ENCODE peak calls at places on chromosomes 6 and 20, in ten cellular contexts. One of them, this sample, is unnamed.

GRCh38 chr6:119285908-119286625 is 63.5 kb downstream of the MAN1A1 start:
- DNase-seq in Kasumi-1: no peak
- DNase-seq in PC-9: no peak
- DNase-seq in T-cell: no peak
- DNase-seq in caudate nucleus: no peak
- DNase-seq in cardiac fibroblast: peak; percentile 64
- DNase-seq in brain pericyte: no peak
- DNase-seq in GM12878: no peak
- DNase-seq in GM20000: no peak
- DNase-seq in neural crest cell: no peak
- DNase-seq in this sample: no peak

GRCh38 chr6:48628316-48628715 is 517.3 kb upstream of the PTCHD4 start:
- DNase-seq in PC-9: no peak
- DNase-seq in caudate nucleus: no peak
- DNase-seq in GM20000: no peak
- DNase-seq in T-cell: no peak
- DNase-seq in neural crest cell: no peak
- DNase-seq in Kasumi-1: no peak
- DNase-seq in brain pericyte: no peak
- DNase-seq in cardiac fibroblast: peak; percentile 24
- DNase-seq in GM12878: no peak
- DNase-seq in this sample: no peak

GRCh38 chr6:40022867-40023266 is 88.6 kb upstream of the MOCS1 start:
- DNase-seq in GM20000: no peak
- DNase-seq in neural crest cell: no peak
- DNase-seq in T-cell: no peak
- DNase-seq in brain pericyte: no peak
- DNase-seq in GM12878: peak; percentile 15
- DNase-seq in PC-9: no peak
- DNase-seq in Kasumi-1: no peak
- DNase-seq in cardiac fibroblast: no peak
- DNase-seq in caudate nucleus: no peak
- DNase-seq in this sample: no peak

GRCh38 chr6:50264995-50265571 is 215.4 kb upstream of the DEFB112 start:
- DNase-seq in GM20000: no peak
- DNase-seq in PC-9: no peak
- DNase-seq in T-cell: no peak
- DNase-seq in neural crest cell: no peak
- DNase-seq in caudate nucleus: no peak
- DNase-seq in Kasumi-1: peak; percentile 47
- DNase-seq in brain pericyte: no peak
- DNase-seq in GM12878: no peak
- DNase-seq in cardiac fibroblast: no peak
- DNase-seq in this sample: no peak

GRCh38 chr6:40986871-40987270 is 52.1 kb downstream of the UNC5CL start:
- DNase-seq in Kasumi-1: no peak
- DNase-seq in GM20000: no peak
- DNase-seq in GM12878: no peak
- DNase-seq in T-cell: no peak
- DNase-seq in cardiac fibroblast: no peak
- DNase-seq in brain pericyte: no peak
- DNase-seq in PC-9: no peak
- DNase-seq in caudate nucleus: no peak
- DNase-seq in neural crest cell: no peak
- DNase-seq in this sample: no peak

GRCh38 chr6:31945507-31946369 is at the start of gene CFB:
- DNase-seq in PC-9: peak; percentile 83
- DNase-seq in neural crest cell: no peak
- DNase-seq in cardiac fibroblast: peak; percentile 92
- DNase-seq in GM20000: no peak
- DNase-seq in Kasumi-1: no peak
- DNase-seq in brain pericyte: no peak
- DNase-seq in T-cell: no peak
- DNase-seq in caudate nucleus: no peak
- DNase-seq in GM12878: no peak
- DNase-seq in this sample: no peak

GRCh38 chr20:47681977-47682812 is 103.1 kb downstream of the SULF2 start:
- DNase-seq in PC-9: no peak
- DNase-seq in caudate nucleus: no peak
- DNase-seq in T-cell: no peak
- DNase-seq in GM20000: no peak
- DNase-seq in brain pericyte: no peak
- DNase-seq in Kasumi-1: peak; percentile 33
- DNase-seq in GM12878: no peak
- DNase-seq in cardiac fibroblast: peak; percentile 89
- DNase-seq in neural crest cell: no peak
- DNase-seq in this sample: no peak

GRCh38 chr6:19838442-19839236 is 1.5 kb downstream of the ID4 start:
- DNase-seq in brain pericyte: no peak
- DNase-seq in PC-9: peak; percentile 61
- DNase-seq in caudate nucleus: no peak
- DNase-seq in Kasumi-1: no peak
- DNase-seq in cardiac fibroblast: peak; percentile 45
- DNase-seq in GM12878: no peak
- DNase-seq in T-cell: no peak
- DNase-seq in GM20000: peak; percentile 43
- DNase-seq in neural crest cell: peak; percentile 37
- DNase-seq in this sample: peak; percentile 92

GRCh38 chr6:142913036-142913510 is 31.9 kb downstream of the HIVEP2 start:
- DNase-seq in Kasumi-1: no peak
- DNase-seq in GM20000: peak; percentile 65
- DNase-seq in cardiac fibroblast: no peak
- DNase-seq in GM12878: peak; percentile 92
- DNase-seq in T-cell: no peak
- DNase-seq in brain pericyte: no peak
- DNase-seq in caudate nucleus: no peak
- DNase-seq in PC-9: no peak
- DNase-seq in neural crest cell: no peak
- DNase-seq in this sample: no peak

GRCh38 chr6:75855047-75855446 is 106.0 kb downstream of the MYO6 start:
- DNase-seq in neural crest cell: peak; percentile 35
- DNase-seq in caudate nucleus: no peak
- DNase-seq in cardiac fibroblast: peak; percentile 83
- DNase-seq in Kasumi-1: peak; percentile 60
- DNase-seq in GM12878: no peak
- DNase-seq in brain pericyte: peak; percentile 27
- DNase-seq in T-cell: no peak
- DNase-seq in GM20000: peak; percentile 15
- DNase-seq in PC-9: no peak
- DNase-seq in this sample: peak; percentile 45

GRCh38 chr20:16574656-16575355 is 1.6 kb upstream of the KIF16B start:
- DNase-seq in neural crest cell: peak; percentile 69
- DNase-seq in PC-9: peak; percentile 87
- DNase-seq in T-cell: peak; percentile 74
- DNase-seq in GM12878: peak; percentile 26
- DNase-seq in Kasumi-1: peak; percentile 88
- DNase-seq in cardiac fibroblast: peak; percentile 77
- DNase-seq in GM20000: peak; percentile 89
- DNase-seq in caudate nucleus: peak; percentile 23
- DNase-seq in brain pericyte: no peak
- DNase-seq in this sample: peak; percentile 86

GRCh38 chr6:42075159-42075838 is 25.0 kb downstream of the TAF8 start:
- DNase-seq in Kasumi-1: peak; percentile 63
- DNase-seq in brain pericyte: no peak
- DNase-seq in PC-9: peak; percentile 87
- DNase-seq in neural crest cell: peak; percentile 78
- DNase-seq in GM20000: peak; percentile 54
- DNase-seq in cardiac fibroblast: peak; percentile 84
- DNase-seq in caudate nucleus: peak; percentile 3
- DNase-seq in T-cell: peak; percentile 59
- DNase-seq in GM12878: no peak
- DNase-seq in this sample: peak; percentile 57

GRCh38 chr6:109925060-109925459 is 53.1 kb upstream of the GPR6 start:
- DNase-seq in GM12878: no peak
- DNase-seq in PC-9: no peak
- DNase-seq in Kasumi-1: no peak
- DNase-seq in T-cell: no peak
- DNase-seq in GM20000: no peak
- DNase-seq in neural crest cell: no peak
- DNase-seq in cardiac fibroblast: peak; percentile 3
- DNase-seq in caudate nucleus: no peak
- DNase-seq in brain pericyte: no peak
- DNase-seq in this sample: no peak

GRCh38 chr20:2133318-2134183 is 31.9 kb downstream of the STK35 start:
- DNase-seq in GM20000: no peak
- DNase-seq in GM12878: peak; percentile 16
- DNase-seq in PC-9: peak; percentile 56
- DNase-seq in T-cell: no peak
- DNase-seq in cardiac fibroblast: peak; percentile 81
- DNase-seq in caudate nucleus: no peak
- DNase-seq in brain pericyte: no peak
- DNase-seq in neural crest cell: no peak
- DNase-seq in Kasumi-1: no peak
- DNase-seq in this sample: no peak

GRCh38 chr6:5569491-5569890 is 308.2 kb downstream of the FARS2 start:
- DNase-seq in brain pericyte: no peak
- DNase-seq in GM12878: no peak
- DNase-seq in cardiac fibroblast: peak; percentile 6
- DNase-seq in neural crest cell: no peak
- DNase-seq in T-cell: no peak
- DNase-seq in PC-9: no peak
- DNase-seq in GM20000: no peak
- DNase-seq in caudate nucleus: no peak
- DNase-seq in Kasumi-1: no peak
- DNase-seq in this sample: no peak

This sample was measured in OCI-LY7.